ENCODE peak calls at places on chromosomes 13 and 19, in ten cellular contexts. U is lower lobe of right lung, O is prostate gland, S is Peyer's patch, X is heart left ventricle, Q is breast epithelium, Y is thyroid gland, G is SK-N-SH, T is H9, P is mammary epithelial cell. Z is an unnamed sample.

GRCh38 chr19:30795727-30796126 is 423.5 kb downstream of the ZNF536 start:
- DNase-seq in T (no peak), O (no peak), Q (no peak), X (no peak), Y (no peak), S (no peak), G (no peak), U (no peak), P (no peak), Z (no peak)

GRCh38 chr13:85930108-85930507 is 130.9 kb upstream of the SLITRK6 start:
- DNase-seq in O (no peak), Q (no peak), T (no peak), Y (no peak), U (no peak), X (no peak), G (no peak), P (no peak), S (no peak), Z (no peak)

GRCh38 chr13:31207630-31208549 is 8.1 kb downstream of the B3GLCT start:
- DNase-seq in P (no peak), S (no peak), Y (peak; percentile 73), G (no peak), Q (no peak), U (no peak), O (no peak), T (no peak), X (peak; percentile 45), Z (no peak)

GRCh38 chr19:43532962-43533545 is at the start of gene ZNF575:
- DNase-seq in X (peak; percentile 93), Q (peak; percentile 86), O (peak; percentile 81), Y (peak; percentile 93), U (peak; percentile 92), T (peak; percentile 97), G (peak; percentile 93), P (peak; percentile 92), S (peak; percentile 94), Z (peak; percentile 97)

GRCh38 chr13:76884167-76884566 is 2.0 kb downstream of the KCTD12 start:
- DNase-seq in T (peak; percentile 78), X (peak; percentile 31), Y (peak; percentile 26), Q (peak; percentile 29), P (peak; percentile 49), O (no peak), G (no peak), U (peak; percentile 68), S (peak; percentile 53), Z (peak; percentile 87)

GRCh38 chr19:15177269-15178116 is 23.3 kb downstream of the NOTCH3 start:
- DNase-seq in P (peak; percentile 48), S (peak; percentile 92), U (peak; percentile 90), T (peak; percentile 87), Q (peak; percentile 50), O (peak; percentile 65), Y (peak; percentile 81), G (peak; percentile 95), X (peak; percentile 82), Z (peak; percentile 96)

GRCh38 chr19:7507884-7508283 is 8.0 kb upstream of the ZNF358 start:
- DNase-seq in U (peak; percentile 87), X (no peak), Y (peak; percentile 46), O (no peak), S (peak; percentile 92), T (peak; percentile 97), G (peak; percentile 73), Q (no peak), P (peak; percentile 76), Z (peak; percentile 96)

GRCh38 chr13:44252938-44253337 is 120.7 kb upstream of the SERP2 start:
- DNase-seq in Y (no peak), Q (no peak), P (no peak), S (no peak), T (no peak), X (no peak), G (no peak), O (no peak), U (no peak), Z (no peak)

GRCh38 chr13:23434431-23434830 is 929 bp upstream of the SACS start:
- DNase-seq in T (no peak), S (no peak), G (no peak), Q (no peak), U (no peak), P (no peak), X (no peak), O (no peak), Y (no peak), Z (no peak)

GRCh38 chr13:23430664-23431063 is 2.8 kb downstream of the SACS start:
- DNase-seq in T (no peak), P (no peak), O (no peak), S (no peak), G (peak; percentile 36), Q (no peak), Y (no peak), X (no peak), U (no peak), Z (peak; percentile 1)

GRCh38 chr13:23436680-23437079 is 3.2 kb upstream of the SACS start:
- DNase-seq in Y (no peak), Q (no peak), P (no peak), T (no peak), G (no peak), S (no peak), O (no peak), U (no peak), X (no peak), Z (no peak)

GRCh38 chr13:23433171-23434153 is at the start of gene SACS:
- DNase-seq in X (no peak), Q (no peak), O (no peak), Y (no peak), P (peak; percentile 31), T (peak; percentile 86), G (peak; percentile 81), S (no peak), U (no peak), Z (peak; percentile 94)

DNA sequence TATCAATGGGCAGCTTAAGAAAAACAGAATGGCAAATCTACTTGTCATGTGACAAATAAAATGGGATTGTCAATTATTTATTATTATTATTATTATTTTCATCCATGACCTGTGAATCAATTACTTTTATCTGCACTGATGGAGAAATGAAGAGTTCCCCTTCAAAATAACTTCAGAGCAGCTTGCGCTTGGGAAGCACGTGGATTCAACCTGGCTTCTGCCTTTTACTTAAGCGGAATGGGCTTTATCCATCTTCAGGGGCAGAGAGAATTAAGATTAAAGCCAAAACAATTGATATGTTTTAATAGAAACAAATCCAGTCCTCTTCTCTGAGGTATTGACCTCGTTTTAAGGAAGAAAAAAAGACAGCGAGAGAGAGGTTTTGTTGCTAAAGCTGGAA is 913 bp downstream of the SACS start:
- DNase-seq in Y (no peak), X (no peak), Q (no peak), G (no peak), T (no peak), P (no peak), O (no peak), U (no peak), S (no peak), Z (peak; percentile 28)
- H3K27ac ChIP-seq in Y (no peak overlapping the region), X (peak overlapping the region; percentile 73), Q (no peak overlapping the region), G (no peak overlapping the region), T (no peak overlapping the region), P (no peak overlapping the region), O (no peak overlapping the region), U (no peak overlapping the region), S (no peak overlapping the region), Z (peak overlapping the region; percentile 99)

GRCh38 chr13:41652735-41653361 is 195.5 kb downstream of the RGCC start:
- DNase-seq in Q (no peak), T (no peak), P (peak; percentile 26), Y (no peak), O (peak; percentile 30), S (peak; percentile 47), U (no peak), X (no peak), G (peak; percentile 60), Z (no peak)

GRCh38 chr13:41649659-41650058 is 192.3 kb downstream of the RGCC start:
- DNase-seq in O (no peak), U (no peak), T (no peak), S (no peak), G (no peak), Q (no peak), Y (no peak), X (no peak), P (no peak), Z (peak; percentile 62)

GRCh38 chr13:41648314-41648935 is 191.1 kb downstream of the RGCC start:
- DNase-seq in X (no peak), P (peak; percentile 65), T (no peak), U (no peak), Y (no peak), Q (no peak), G (no peak), O (no peak), S (no peak), Z (no peak)

GRCh38 chr13:41651413-41652068 is 194.2 kb downstream of the RGCC start:
- DNase-seq in T (no peak), P (peak; percentile 8), U (no peak), X (no peak), Q (no peak), G (no peak), S (no peak), Y (no peak), O (no peak), Z (no peak)

DNA sequence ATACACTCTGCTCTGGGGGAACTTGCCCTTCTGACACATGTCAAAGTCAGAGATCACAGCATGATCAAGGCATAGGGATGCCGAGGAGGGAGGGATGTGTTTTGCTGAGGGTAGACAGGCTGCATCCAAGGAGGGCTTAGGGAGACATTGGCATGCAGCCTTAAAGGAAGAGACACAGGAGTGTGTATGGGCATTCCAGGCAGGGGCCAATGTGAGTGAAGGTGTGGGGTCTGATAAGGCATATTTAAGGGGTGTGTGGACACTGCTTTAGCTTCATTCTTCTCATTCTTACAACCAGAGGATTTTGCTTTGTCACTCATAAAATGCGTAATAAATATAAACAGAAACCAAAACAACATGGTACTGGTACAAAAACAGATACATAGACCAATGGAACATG is 193.4 kb downstream of the RGCC start:
- DNase-seq in O (no peak), Q (no peak), Y (no peak), P (no peak), T (no peak), S (no peak), G (no peak), U (no peak), X (no peak), Z (no peak)
- H3K4me1 ChIP-seq in O (no peaks in the 10 kb centered on the region), Q (no peaks in the 10 kb centered on the region), Y (peaks cover 4% of the 10 kb centered on the region), P (peaks cover 10% of the 10 kb centered on the region), T (no peaks in the 10 kb centered on the region), S (no peaks in the 10 kb centered on the region), G (peaks cover 3% of the 10 kb centered on the region), U (peaks cover 25% of the 10 kb centered on the region), X (peaks cover 14% of the 10 kb centered on the region), Z (peaks cover 4% of the 10 kb centered on the region)

GRCh38 chr13:110925023-110925608 is 10.2 kb upstream of the ANKRD10 start:
- DNase-seq in X (no peak), G (no peak), O (no peak), S (no peak), Y (no peak), Q (no peak), T (peak; percentile 60), P (no peak), U (no peak), Z (peak; percentile 74)
- TF ChIP-seq CTCF in X (no peak), G (peak; percentile 35), O (peak; percentile 2), S (no peak), Y (no peak), Q (no peak), T (peak; percentile 74), P (no peak), U (no peak), Z (peak; percentile 74)

DNA sequence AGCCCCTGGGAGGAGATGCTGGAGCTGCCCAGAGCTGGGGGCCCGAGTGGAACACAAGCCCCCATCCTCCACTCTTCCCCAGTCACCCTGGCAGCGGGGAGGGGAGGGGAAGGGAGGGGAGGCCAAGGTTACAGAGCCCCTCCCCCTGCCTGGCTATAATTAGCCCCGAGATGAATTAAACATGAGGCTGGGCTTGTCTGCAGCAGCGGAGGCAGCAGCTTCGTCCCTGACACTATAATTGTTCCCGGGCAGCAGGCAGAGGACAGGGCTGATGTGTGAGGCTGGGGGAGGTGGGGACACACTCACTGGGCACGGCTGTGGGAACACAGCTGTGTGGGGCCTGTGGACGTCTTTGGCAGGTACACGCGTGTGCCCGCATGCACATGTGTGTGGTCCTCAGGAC is 28.3 kb downstream of the TINCR start:
- DNase-seq in S (no peak), O (no peak), Q (no peak), T (peak; percentile 72), Y (no peak), P (no peak), X (peak; percentile 36), U (no peak), G (peak; percentile 66), Z (peak; percentile 80)
- H3K27ac ChIP-seq in S (no peak overlapping the region), O (no peak overlapping the region), Q (no peak overlapping the region), T (no peak overlapping the region), Y (no peak overlapping the region), P (no peak overlapping the region), X (peak overlapping the region; percentile 79), U (no peak overlapping the region), G (no peak overlapping the region), Z (peak overlapping the region; percentile 77)

Z was measured in endodermal cell.